ENCODE peak calls at places on chromosomes 2 and 18, in seven cellular contexts. X is prostate gland, T is endothelial cell, U is mesothelial cell of epicardium, Q is H9, A is breast epithelium, Z is heart right ventricle. P is an unnamed sample.
A peak's percentile ranks its signal among the peaks of the same experiment; 100 is the strongest.

GRCh38 chr2:64036343-64036742 is 17.1 kb upstream of the VPS54 start:
- DNase-seq in T (no peak), Q (no peak), U (no peak), A (no peak), X (no peak), Z (no peak), P (no peak)

GRCh38 chr2:109367679-109368078 is 238.7 kb downstream of the SH3RF3 start:
- DNase-seq in X (no peak), Z (no peak), T (no peak), A (no peak), U (no peak), Q (no peak), P (no peak)

GRCh38 chr2:71629273-71629672 is 175.9 kb downstream of the DYSF start:
- DNase-seq in X (no peak), Z (no peak), U (no peak), A (no peak), T (no peak), Q (no peak), P (no peak)

GRCh38 chr2:83900859-83901258 is 558.2 kb downstream of the SUCLG1 start:
- DNase-seq in A (no peak), T (no peak), Z (no peak), X (no peak), U (no peak), Q (no peak), P (no peak)

GRCh38 chr2:102582845-102583244 is 36.5 kb upstream of the SLC9A2 start:
- DNase-seq in Q (no peak), Z (no peak), A (no peak), T (no peak), U (no peak), X (no peak), P (no peak)

GRCh38 chr18:13381907-13382682 is 163.5 kb downstream of the LDLRAD4 start:
- DNase-seq in X (peak; percentile 55), Q (no peak), U (no peak), A (peak; percentile 82), T (peak; percentile 23), Z (peak; percentile 69), P (no peak)

GRCh38 chr18:3180325-3180724 is 39.4 kb downstream of the MYOM1 start:
- DNase-seq in Z (no peak), Q (no peak), T (no peak), X (no peak), U (no peak), A (no peak), P (no peak)

GRCh38 chr2:182302174-182302573 is 124.7 kb downstream of the PDE1A start:
- DNase-seq in Z (no peak), U (no peak), X (no peak), T (no peak), Q (no peak), A (no peak), P (no peak)

GRCh38 chr2:37415128-37415817 is 70.8 kb downstream of the QPCT start:
- DNase-seq in T (no peak), X (no peak), Q (no peak), A (no peak), U (no peak), Z (no peak), P (no peak)
- TF ChIP-seq CTCF in T (no peak), X (no peak), Q (peak; percentile 19), A (no peak), U (no peak), Z (peak; percentile 13), P (no peak)

DNA sequence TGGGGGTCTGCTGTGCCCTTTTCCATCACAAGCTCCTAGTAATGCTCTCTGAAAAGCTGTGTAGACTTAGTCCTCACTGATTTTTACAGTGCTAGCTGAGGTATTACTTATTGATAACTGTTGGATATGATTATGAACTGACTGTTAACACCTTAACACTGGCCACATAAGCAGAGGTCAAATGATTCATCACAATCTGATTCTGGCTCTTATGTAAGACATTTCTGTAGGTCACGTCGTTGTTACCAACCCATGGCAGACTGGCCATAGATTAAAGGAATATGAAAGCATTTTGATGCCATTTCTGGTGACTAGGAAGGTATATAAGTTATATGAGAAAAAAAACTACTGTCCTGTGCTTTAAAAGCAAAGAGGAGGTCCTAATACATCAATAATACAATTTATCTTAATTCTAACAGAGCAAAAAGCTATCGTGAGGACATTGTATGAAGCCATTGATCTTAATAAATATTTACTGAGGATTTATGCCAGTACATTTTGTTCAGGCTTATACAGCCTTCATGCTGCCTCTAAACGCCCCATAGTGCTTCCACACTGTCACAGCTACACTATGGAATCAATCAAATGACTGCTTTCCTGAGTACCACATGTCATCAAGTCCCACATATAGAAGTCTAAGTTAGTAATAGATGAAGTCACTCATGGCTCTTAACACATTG is 6.9 kb upstream of the RND3 start:
- DNase-seq in X (no peak), Z (no peak), A (no peak), T (no peak), U (no peak), Q (no peak), P (no peak)
- TF ChIP-seq CTCF in X (no peak), Z (no peak), A (no peak), T (no peak), U (no peak), Q (no peak), P (no peak)

GRCh38 chr2:187615364-187615763 is 61.1 kb upstream of the TFPI start:
- DNase-seq in U (no peak), T (no peak), Z (no peak), Q (no peak), X (no peak), A (no peak), P (no peak)
- TF ChIP-seq CTCF in U (no peak), T (no peak), Z (no peak), Q (no peak), X (no peak), A (no peak), P (no peak)

GRCh38 chr18:12017079-12017478 is 35.8 kb downstream of the IMPA2 start:
- DNase-seq in X (no peak), Q (no peak), U (no peak), A (no peak), T (no peak), Z (no peak), P (no peak)
- TF ChIP-seq CTCF in X (no peak), Q (no peak), U (no peak), A (no peak), T (no peak), Z (no peak), P (no peak)

GRCh38 chr2:167548396-167548795 is 660.1 kb downstream of the XIRP2 start:
- DNase-seq in Q (no peak), U (no peak), T (no peak), X (no peak), A (no peak), Z (no peak), P (no peak)

GRCh38 chr2:167544602-167545001 is 656.3 kb downstream of the XIRP2 start:
- DNase-seq in Q (no peak), A (no peak), U (no peak), X (no peak), Z (no peak), T (no peak), P (no peak)

GRCh38 chr2:167551411-167551810 is 663.1 kb downstream of the XIRP2 start:
- DNase-seq in Z (no peak), U (no peak), X (no peak), T (no peak), Q (no peak), A (no peak), P (no peak)

GRCh38 chr2:167553635-167554034 is 665.4 kb downstream of the XIRP2 start:
- DNase-seq in T (no peak), X (no peak), A (no peak), U (no peak), Z (no peak), Q (no peak), P (no peak)

DNA sequence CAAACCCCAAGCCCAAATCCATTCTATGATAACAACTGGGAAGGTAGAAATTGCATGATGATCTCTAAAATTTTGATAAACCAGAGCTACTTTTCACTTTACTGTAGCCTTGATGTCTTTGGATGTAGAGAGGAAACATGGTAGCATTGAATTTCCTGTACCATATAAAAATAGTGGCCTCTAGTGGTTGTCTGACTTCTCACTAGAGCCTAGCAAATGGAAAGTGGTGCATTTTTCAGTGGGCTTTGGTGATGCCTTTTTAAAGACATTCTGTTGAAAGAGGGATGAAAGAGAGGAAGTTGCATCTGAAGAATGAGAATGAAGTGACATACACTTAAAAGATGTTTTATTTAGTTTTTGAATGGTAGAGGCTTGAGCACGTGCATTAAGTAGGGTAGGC is 662.2 kb downstream of the XIRP2 start:
- DNase-seq in Z (no peak), T (no peak), X (no peak), A (no peak), U (no peak), Q (no peak), P (no peak)
- TF ChIP-seq CTCF in Z (peak; percentile 41), T (no peak), X (no peak), A (no peak), U (no peak), Q (peak; percentile 74), P (peak; percentile 58)

DNA sequence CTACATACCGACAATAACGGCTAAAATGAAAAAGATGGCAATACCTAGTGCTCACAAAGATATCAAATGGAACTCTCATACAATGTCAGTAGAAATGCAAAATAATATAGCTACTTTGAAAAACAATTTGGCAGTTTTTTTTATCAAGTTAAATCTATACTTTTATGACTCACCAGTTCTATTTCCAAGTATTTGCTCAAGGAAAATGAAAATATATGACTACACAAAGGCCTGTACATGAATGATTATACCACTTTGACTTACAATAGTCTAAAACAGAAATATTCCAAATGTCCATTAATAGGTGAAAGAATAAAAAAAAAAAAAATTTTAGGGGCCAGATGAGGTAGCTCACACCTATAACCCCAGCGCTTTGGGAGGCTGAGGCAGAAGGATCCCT is 219.8 kb downstream of the ZRANB3 start:
- DNase-seq in A (no peak), Q (no peak), U (no peak), Z (no peak), X (no peak), T (no peak), P (no peak)
- TF ChIP-seq CTCF in A (no peak), Q (no peak), U (no peak), Z (no peak), X (no peak), T (no peak), P (no peak)

GRCh38 chr2:77954931-77955330 is 432.8 kb upstream of the LRRTM4 start:
- DNase-seq in T (no peak), Z (no peak), A (no peak), U (no peak), Q (no peak), X (no peak), P (no peak)
- TF ChIP-seq CTCF in T (peak; percentile 46), Z (no peak), A (no peak), U (no peak), Q (peak; percentile 59), X (no peak), P (peak; percentile 42)

GRCh38 chr2:105872830-105873229 is 128.1 kb downstream of the NCK2 start:
- DNase-seq in T (no peak), U (no peak), Z (no peak), Q (no peak), A (no peak), X (no peak), P (no peak)

GRCh38 chr2:105873721-105874120 is 129.0 kb downstream of the NCK2 start:
- DNase-seq in Z (no peak), A (no peak), U (no peak), X (no peak), Q (no peak), T (no peak), P (no peak)

GRCh38 chr2:105873281-105873680 is 128.6 kb downstream of the NCK2 start:
- DNase-seq in X (no peak), A (no peak), Q (no peak), U (no peak), T (no peak), Z (no peak), P (no peak)

GRCh38 chr2:105876191-105876590 is 131.5 kb downstream of the NCK2 start:
- DNase-seq in U (no peak), A (no peak), X (no peak), T (no peak), Z (no peak), Q (no peak), P (no peak)

GRCh38 chr2:105875241-105875640 is 130.5 kb downstream of the NCK2 start:
- DNase-seq in Q (no peak), U (no peak), Z (no peak), A (no peak), T (no peak), X (no peak), P (no peak)
- TF ChIP-seq CTCF in Q (no peak), U (no peak), Z (no peak), A (no peak), T (no peak), X (no peak), P (no peak)